ENCODE peak calls at places on chromosomes 6 and 20, in six cellular contexts. K is ovary, I is adrenal gland, D is tibial nerve, L is right atrium auricular region, T is foreskin keratinocyte. Q is an unnamed sample. For H3K4me1, the result is how much of the 10 kb centered on the place peaks cover.

GRCh38 chr6:166420351-166420750 is 37.6 kb upstream of the MPC1 start:
- DNase-seq in I (no peak), D (no peak), L (no peak), T (no peak), K (no peak), Q (no peak)

GRCh38 chr20:24651973-24652340 is 182.5 kb downstream of the SYNDIG1 start:
- DNase-seq in D (no peak), K (no peak), I (no peak), L (no peak), T (no peak), Q (no peak)

GRCh38 chr20:58550661-58551060 is 35.5 kb upstream of the APCDD1L start:
- DNase-seq in D (no peak), I (peak), K (no peak), L (peak), T (no peak), Q (no peak)

GRCh38 chr6:170405311-170405975 is 98.9 kb downstream of the FAM120B start:
- DNase-seq in T (peak), D (no peak), L (no peak), K (no peak), I (no peak), Q (peak)

GRCh38 chr20:52496191-52496590 is 304.6 kb upstream of the ZFP64 start:
- DNase-seq in I (no peak), D (no peak), K (no peak), L (no peak), T (no peak), Q (no peak)

GRCh38 chr20:19017104-19017690 is 195.2 kb upstream of the SLC24A3 start:
- DNase-seq in I (no peak), D (no peak), T (no peak), K (no peak), L (peak), Q (no peak)

GRCh38 chr6:43851204-43851855 is 81.3 kb downstream of the VEGFA start:
- DNase-seq in T (no peak), K (no peak), I (no peak), D (no peak), L (no peak), Q (no peak)

GRCh38 chr6:80132942-80133517 is 26.6 kb downstream of the BCKDHB start:
- DNase-seq in D (peak), I (peak), T (peak), L (peak), K (peak), Q (peak)

GRCh38 chr20:4555188-4555893 is 166.4 kb upstream of the PRND start:
- DNase-seq in D (no peak), T (no peak), L (no peak), K (no peak), I (peak), Q (peak)

GRCh38 chr6:127459231-127459641 is at the start of gene KIAA0408:
- DNase-seq in K (peak), D (peak), I (peak), L (peak), T (no peak), Q (peak)

GRCh38 chr6:82257088-82257774 is 9.7 kb upstream of the IBTK start:
- DNase-seq in K (no peak), T (no peak), I (no peak), D (no peak), L (no peak), Q (no peak)

GRCh38 chr20:50187403-50188051 is 3.1 kb upstream of the CEBPB start:
- DNase-seq in D (no peak), L (peak), I (peak), T (no peak), K (peak), Q (peak)

GRCh38 chr6:34196116-34196832 is 40.4 kb upstream of the HMGA1 start:
- DNase-seq in D (peak), I (peak), T (no peak), L (peak), K (peak), Q (peak)

GRCh38 chr6:106290954-106291353 is 34.6 kb downstream of the ATG5 start:
- DNase-seq in K (no peak), I (no peak), T (no peak), L (no peak), D (no peak), Q (no peak)

GRCh38 chr6:132392792-132393191 is 8.5 kb downstream of the MOXD1 start:
- DNase-seq in T (no peak), I (no peak), K (no peak), D (no peak), L (no peak), Q (peak)

GRCh38 chr6:11950109-11950508 is 62.0 kb upstream of the HIVEP1 start:
- DNase-seq in T (no peak), I (no peak), L (no peak), K (no peak), D (no peak), Q (no peak)

GRCh38 chr6:142155895-142156757 is 9.1 kb downstream of the VTA1 start:
- DNase-seq in L (no peak), D (no peak), T (no peak), K (no peak), I (no peak), Q (no peak)

GRCh38 chr6:37940074-37940847 is 120.7 kb downstream of the ZFAND3 start:
- DNase-seq in I (peak), L (no peak), K (peak), D (no peak), T (no peak), Q (no peak)

GRCh38 chr6:41428995-41429417 is 93.6 kb downstream of the NCR2 start:
- DNase-seq in D (peak), I (no peak), T (no peak), K (peak), L (peak), Q (peak)

GRCh38 chr6:150537481-150537880 is 62.2 kb upstream of the PLEKHG1 start:
- DNase-seq in I (no peak), T (no peak), D (no peak), K (no peak), L (no peak), Q (no peak)

GRCh38 chr6:15628499-15629131 is 34.2 kb downstream of the DTNBP1 start:
- DNase-seq in T (no peak), D (no peak), K (no peak), I (no peak), L (no peak), Q (peak)

GRCh38 chr6:127690092-127690491 is 113.1 kb downstream of the C6orf58 start:
- DNase-seq in K (no peak), D (no peak), L (no peak), T (no peak), I (no peak), Q (peak)

GRCh38 chr20:35369804-35370203 is 42.0 kb downstream of the UQCC1 start:
- DNase-seq in K (no peak), T (peak), D (no peak), I (no peak), L (no peak), Q (peak)

GRCh38 chr20:10716855-10717254 is 43.1 kb upstream of the JAG1 start:
- DNase-seq in K (no peak), I (no peak), D (no peak), L (no peak), T (no peak), Q (no peak)

GRCh38 chr20:1811621-1812498 is 83.3 kb upstream of the SIRPA start:
- DNase-seq in T (no peak), D (no peak), I (no peak), K (no peak), L (peak), Q (peak)

GRCh38 chr6:52617087-52617486 is 40.2 kb upstream of the TRAM2 start:
- DNase-seq in L (no peak), I (no peak), D (no peak), T (no peak), K (no peak), Q (no peak)

GRCh38 chr6:27213544-27214125 is 33.9 kb upstream of the PRSS16 start:
- DNase-seq in K (no peak), T (peak), D (no peak), L (no peak), I (no peak), Q (peak)

DNA sequence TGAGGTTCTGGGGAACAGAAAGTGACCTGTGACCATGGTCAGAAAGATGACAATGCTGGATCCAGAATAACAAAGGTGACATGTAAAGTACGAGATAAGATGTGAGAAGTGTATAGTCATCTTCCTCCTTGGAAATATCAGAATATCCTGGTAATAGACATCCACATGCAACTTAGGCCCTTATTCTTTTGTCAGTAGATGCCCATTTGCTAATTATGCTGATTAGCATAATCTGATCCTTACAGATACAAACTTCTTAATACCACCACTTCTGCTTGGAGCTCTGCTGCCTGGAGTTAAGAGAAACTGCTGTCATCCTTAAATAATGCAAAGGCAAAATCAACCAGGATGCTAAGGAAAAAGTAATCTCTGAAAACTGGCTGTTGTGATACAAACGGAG is 91.3 kb downstream of the KIF16B start:
- DNase-seq in L (no peak), D (no peak), T (no peak), K (no peak), I (no peak), Q (no peak)
- H3K4me1 ChIP-seq in L (under half), D (under half), T (under half), K (under half), I (under half), Q (under half)

DNA sequence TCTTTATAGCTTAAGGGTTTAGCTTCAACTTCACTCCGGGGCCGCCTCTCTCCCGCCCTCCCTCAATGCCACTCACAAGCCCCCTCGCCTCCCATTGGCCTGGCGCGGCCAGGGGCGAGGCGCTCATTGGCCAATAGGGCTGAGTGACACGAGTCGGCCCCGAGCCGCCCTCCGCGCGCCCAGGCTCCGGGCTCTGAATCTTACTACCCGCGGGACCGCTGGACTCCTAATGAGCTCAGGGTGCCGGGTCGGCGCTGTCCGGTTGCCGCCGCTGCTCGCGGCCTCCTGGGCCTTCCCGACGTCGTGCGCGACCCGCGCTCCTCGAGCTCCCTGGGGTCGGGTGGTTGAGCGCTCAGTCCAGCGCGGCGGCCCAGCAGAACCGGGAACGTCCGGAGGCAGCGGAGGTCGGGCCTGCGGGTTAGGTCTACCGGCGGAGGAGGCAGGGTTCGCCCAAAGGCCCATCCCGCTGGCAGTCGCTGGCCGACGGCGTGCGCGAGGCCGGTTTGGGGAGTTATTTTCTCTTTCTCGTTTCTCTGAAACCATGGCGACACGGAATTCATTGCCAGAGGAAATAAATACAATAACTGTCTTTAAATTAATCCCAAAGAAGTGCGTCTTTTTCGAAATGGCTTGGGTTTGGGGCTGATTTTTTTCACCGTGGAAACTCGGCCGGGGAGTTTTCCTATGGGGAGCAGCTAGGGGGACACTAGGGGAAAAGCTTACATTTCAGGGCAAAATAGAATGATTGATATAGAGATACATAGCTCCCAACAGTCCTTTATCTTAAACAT is at the start of gene SIM1:
- DNase-seq in I (peak), K (no peak), L (no peak), T (no peak), D (no peak), Q (peak)
- TF ChIP-seq CTCF in I (no peak), K (no peak), L (no peak), T (no peak), D (no peak), Q (no peak)

DNA sequence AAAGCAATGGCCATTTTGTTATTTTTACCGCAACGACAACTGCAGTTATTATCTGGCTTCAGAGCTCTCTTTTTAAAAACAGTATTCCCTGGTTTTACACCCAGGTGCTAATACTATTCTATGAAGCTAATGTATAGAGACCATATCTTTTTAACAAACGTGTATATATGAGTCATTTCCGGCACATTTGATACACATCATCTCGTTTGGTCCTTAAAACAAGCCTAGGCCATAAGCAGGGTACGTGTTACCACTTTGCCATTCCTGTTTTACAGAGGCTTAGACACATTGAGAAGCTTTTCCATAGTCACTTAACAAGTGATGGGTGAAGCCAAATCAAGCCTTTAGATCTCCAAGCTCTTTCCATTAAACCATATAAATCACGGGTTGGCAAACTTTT is 5.5 kb downstream of the TRAF3IP2 start:
- DNase-seq in L (no peak), T (no peak), D (no peak), I (no peak), K (no peak), Q (no peak)
- H3K27ac ChIP-seq in L (peak), T (no peak), D (no peak), I (peak), K (no peak), Q (no peak)

GRCh38 chr6:168109171-168109570 is 30.2 kb upstream of the FRMD1 start:
- DNase-seq in L (no peak), I (no peak), K (no peak), D (no peak), T (no peak), Q (no peak)
- H3K4me1 ChIP-seq in L (under half), I (under half), K (under half), D (under half), T (under half), Q (under half)

GRCh38 chr6:32114853-32115252 is 5.7 kb upstream of the TNXB start:
- DNase-seq in K (peak), D (no peak), L (no peak), I (no peak), T (peak), Q (no peak)

GRCh38 chr6:32111424-32112066 is 2.4 kb upstream of the TNXB start:
- DNase-seq in D (no peak), K (peak), T (no peak), L (peak), I (no peak), Q (no peak)

GRCh38 chr6:32112436-32112980 is 3.4 kb upstream of the TNXB start:
- DNase-seq in T (no peak), K (peak), D (no peak), L (no peak), I (no peak), Q (no peak)

GRCh38 chr6:32115623-32116022 is 6.5 kb upstream of the TNXB start:
- DNase-seq in D (no peak), L (no peak), T (no peak), I (no peak), K (peak), Q (no peak)

GRCh38 chr6:32113386-32114352 is 4.5 kb upstream of the TNXB start:
- DNase-seq in L (peak), K (peak), D (peak), I (peak), T (no peak), Q (no peak)
- TF ChIP-seq CTCF in L (peak), K (peak), D (peak), I (peak), T (peak), Q (peak)

GRCh38 chr6:149453597-149454340 is 31.0 kb downstream of the ZC3H12D start:
- DNase-seq in K (no peak), T (no peak), D (no peak), L (no peak), I (no peak), Q (no peak)

GRCh38 chr6:149454405-149454848 is 30.4 kb downstream of the ZC3H12D start:
- DNase-seq in K (peak), T (no peak), I (peak), D (peak), L (peak), Q (peak)

GRCh38 chr6:149457316-149457884 is 27.4 kb downstream of the ZC3H12D start:
- DNase-seq in D (no peak), L (no peak), T (no peak), I (no peak), K (no peak), Q (no peak)

GRCh38 chr6:149456311-149457021 is 28.3 kb downstream of the ZC3H12D start:
- DNase-seq in K (no peak), L (no peak), I (no peak), T (no peak), D (no peak), Q (no peak)

DNA sequence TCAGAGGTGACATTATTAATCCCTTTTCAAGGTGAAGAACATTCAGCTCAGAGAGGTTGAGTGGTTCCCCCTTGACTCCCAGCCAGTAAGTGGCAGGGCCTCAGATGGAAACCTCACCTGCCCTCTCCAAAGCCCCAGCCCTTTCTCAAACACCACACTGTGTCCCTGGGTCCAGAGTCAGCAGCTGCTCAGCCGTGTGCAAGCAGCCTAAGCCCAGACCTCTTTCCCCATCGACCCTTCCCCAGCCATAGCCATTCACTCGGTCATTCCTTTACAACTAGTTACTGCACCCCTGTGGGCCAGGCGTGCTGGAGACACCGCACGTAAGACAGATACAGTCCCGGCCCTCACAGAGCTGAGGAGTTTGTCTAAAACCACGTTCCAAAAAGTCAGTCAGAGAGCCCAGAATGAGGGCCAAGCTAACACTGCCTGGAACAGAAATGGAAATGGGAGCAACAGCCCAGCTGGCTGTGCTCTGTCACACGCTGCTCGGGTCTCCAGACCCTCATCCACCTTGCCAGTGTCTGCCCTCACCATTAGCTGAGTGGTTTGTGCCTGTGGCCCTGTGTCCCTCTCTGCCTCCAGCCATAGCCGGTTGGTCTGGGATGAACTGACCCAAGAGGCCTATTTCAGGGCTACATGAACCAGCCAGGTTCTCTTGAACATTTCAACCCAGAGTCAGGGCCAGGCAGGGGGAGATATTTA is 29.6 kb downstream of the ZC3H12D start:
- DNase-seq in L (no peak), I (no peak), K (no peak), D (no peak), T (no peak), Q (no peak)
- H3K27ac ChIP-seq in L (peak), I (peak), K (peak), D (peak), T (no peak), Q (no peak)

GRCh38 chr6:72650081-72650745 is 28.3 kb downstream of the KCNQ5 start:
- DNase-seq in D (no peak), L (no peak), I (no peak), T (peak), K (no peak), Q (peak)

GRCh38 chr6:72654101-72654618 is 32.3 kb downstream of the KCNQ5 start:
- DNase-seq in T (no peak), I (no peak), D (no peak), K (no peak), L (no peak), Q (no peak)

GRCh38 chr6:72651967-72652956 is 30.4 kb downstream of the KCNQ5 start:
- DNase-seq in D (no peak), I (no peak), K (no peak), T (no peak), L (no peak), Q (no peak)

GRCh38 chr6:72651191-72651590 is 29.3 kb downstream of the KCNQ5 start:
- DNase-seq in L (no peak), K (no peak), D (no peak), I (no peak), T (no peak), Q (peak)

DNA sequence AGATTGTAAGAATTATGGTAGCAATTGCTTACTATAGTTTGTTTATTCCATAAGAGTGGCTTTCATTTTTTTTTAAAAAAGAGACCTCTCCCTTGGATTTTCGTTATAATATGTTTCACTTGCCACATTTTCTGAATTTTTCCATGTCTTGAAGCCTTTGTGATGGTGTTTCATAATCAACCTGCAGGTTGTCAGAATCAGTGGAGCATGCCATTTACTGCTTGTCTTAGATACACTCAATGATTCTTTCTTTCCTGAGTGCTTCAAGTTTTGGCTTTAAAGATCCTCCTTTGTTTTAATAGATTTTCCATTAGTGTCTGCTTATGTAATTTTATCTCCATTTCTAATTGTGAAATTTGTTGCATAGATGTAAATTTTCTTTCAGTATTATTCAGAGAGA is 31.2 kb downstream of the KCNQ5 start:
- DNase-seq in I (no peak), T (no peak), D (no peak), K (no peak), L (no peak), Q (no peak)
- H3K4me1 ChIP-seq in I (under half), T (under half), D (under half), K (under half), L (under half), Q (under half)

GRCh38 chr6:137664183-137664582 is 170.0 kb upstream of the OLIG3 start:
- DNase-seq in K (no peak), D (no peak), L (no peak), I (no peak), T (no peak), Q (no peak)

GRCh38 chr6:137659871-137660270 is 165.7 kb upstream of the OLIG3 start:
- DNase-seq in K (no peak), T (no peak), D (no peak), I (no peak), L (no peak), Q (no peak)

GRCh38 chr6:137665342-137665741 is 171.1 kb upstream of the OLIG3 start:
- DNase-seq in I (no peak), K (no peak), L (no peak), D (no peak), T (no peak), Q (no peak)

GRCh38 chr6:137660296-137660731 is 166.1 kb upstream of the OLIG3 start:
- DNase-seq in T (no peak), K (no peak), D (no peak), I (no peak), L (no peak), Q (no peak)

GRCh38 chr6:137661601-137662000 is 167.4 kb upstream of the OLIG3 start:
- DNase-seq in T (no peak), L (no peak), I (no peak), K (no peak), D (peak), Q (peak)
- TF ChIP-seq CTCF in T (peak), L (peak), I (peak), K (peak), D (no peak), Q (peak)

GRCh38 chr6:45951291-45951690 is 64.4 kb downstream of the CLIC5 start:
- DNase-seq in D (no peak), I (no peak), K (no peak), L (no peak), T (no peak), Q (no peak)
- H3K27ac ChIP-seq in D (no peak), I (no peak), K (no peak), L (peak), T (no peak), Q (no peak)

Q was measured in mammary epithelial cell.